ENCODE peak calls at places on chromosomes 3 and 15, in six cellular contexts. J, B, T, L, Q and O are unnamed samples.

GRCh38 chr3:14403636-14404395 is 1.4 kb downstream of the SLC6A6 start:
- DNase-seq in J (peak; percentile 70), T (no peak), L (no peak), Q (no peak), B (no peak), O (peak; percentile 69)

GRCh38 chr3:52026016-52026415 is 30.3 kb upstream of the RPL29 start:
- DNase-seq in J (no peak), L (no peak), B (no peak), Q (no peak), T (no peak), O (peak; percentile 14)

GRCh38 chr15:57375827-57376694 is at the start of gene CGNL1:
- DNase-seq in L (peak; percentile 50), J (peak; percentile 36), Q (no peak), T (no peak), B (peak; percentile 58), O (peak; percentile 24)

GRCh38 chr3:116226245-116226644 is 219.0 kb downstream of the LSAMP start:
- DNase-seq in Q (no peak), J (no peak), L (no peak), T (no peak), B (no peak), O (no peak)

GRCh38 chr3:43217633-43218032 is 68.7 kb upstream of the SNRK start:
- DNase-seq in J (no peak), B (no peak), L (no peak), Q (no peak), T (no peak), O (no peak)

GRCh38 chr3:71389911-71390573 is 193.5 kb downstream of the FOXP1 start:
- DNase-seq in J (peak; percentile 18), L (no peak), T (peak; percentile 73), B (peak; percentile 41), Q (no peak), O (peak; percentile 28)

GRCh38 chr15:90478981-90479481 is 50.7 kb upstream of the CRTC3 start:
- DNase-seq in Q (no peak), L (no peak), B (no peak), J (no peak), T (no peak), O (no peak)

GRCh38 chr15:64681424-64682024 is 93.9 kb downstream of the RBPMS2 start:
- DNase-seq in Q (no peak), J (no peak), B (peak; percentile 78), T (no peak), L (peak; percentile 51), O (peak; percentile 54)

GRCh38 chr3:142866841-142867631 is 21.8 kb downstream of the PCOLCE2 start:
- DNase-seq in J (no peak), L (no peak), B (peak; percentile 97), Q (no peak), T (no peak), O (no peak)

GRCh38 chr3:50340404-50341329 is at the start of gene RASSF1:
- DNase-seq in T (no peak), Q (peak; percentile 67), L (peak; percentile 79), J (peak; percentile 78), B (peak; percentile 60), O (peak; percentile 79)

GRCh38 chr3:112083239-112083638 is 3.0 kb upstream of the C3orf52 start:
- DNase-seq in B (no peak), J (no peak), Q (no peak), T (no peak), L (no peak), O (no peak)

GRCh38 chr3:176584413-176585176 is 612.7 kb downstream of the TBL1XR1 start:
- DNase-seq in L (no peak), B (no peak), Q (no peak), T (no peak), J (no peak), O (no peak)

GRCh38 chr15:20345401-20345958 is 196.1 kb downstream of the GOLGA6L6 start:
- DNase-seq in L (peak; percentile 57), T (no peak), J (peak; percentile 19), Q (no peak), B (peak; percentile 26), O (no peak)

GRCh38 chr3:43373588-43373935 is 87.2 kb downstream of the SNRK start:
- DNase-seq in Q (no peak), L (no peak), J (no peak), T (no peak), B (no peak), O (no peak)

GRCh38 chr3:81218023-81218422 is 543.4 kb downstream of the GBE1 start:
- DNase-seq in B (no peak), Q (no peak), L (no peak), J (no peak), T (no peak), O (no peak)

GRCh38 chr3:57793737-57794187 is 37.7 kb downstream of the SLMAP start:
- DNase-seq in L (no peak), Q (no peak), J (no peak), B (no peak), T (no peak), O (no peak)

GRCh38 chr3:74897006-74897405 is 282.5 kb upstream of the CNTN3 start:
- DNase-seq in L (no peak), B (no peak), T (no peak), Q (no peak), J (no peak), O (no peak)

GRCh38 chr3:183734750-183735284 is 37.2 kb downstream of the YEATS2 start:
- DNase-seq in J (no peak), L (no peak), Q (no peak), B (no peak), T (no peak), O (no peak)

GRCh38 chr3:123843668-123844067 is 40.5 kb downstream of the MYLK start:
- DNase-seq in Q (no peak), B (no peak), L (no peak), J (no peak), T (no peak), O (no peak)

GRCh38 chr3:4533489-4534443 is 40.6 kb downstream of the ITPR1 start:
- DNase-seq in J (peak; percentile 21), B (no peak), L (no peak), T (no peak), Q (no peak), O (peak; percentile 32)

GRCh38 chr15:66115568-66116206 is 137.9 kb downstream of the MEGF11 start:
- DNase-seq in L (no peak), T (no peak), B (peak; percentile 46), J (no peak), Q (peak; percentile 66), O (no peak)

GRCh38 chr3:61829301-61830110 is 268.1 kb downstream of the PTPRG start:
- DNase-seq in Q (no peak), L (no peak), B (no peak), T (no peak), J (no peak), O (no peak)

GRCh38 chr15:52148409-52148808 is 35.8 kb upstream of the BCL2L10 start:
- DNase-seq in J (no peak), Q (no peak), T (no peak), L (no peak), B (no peak), O (no peak)

GRCh38 chr3:108209579-108209978 is 12.6 kb downstream of the IFT57 start:
- DNase-seq in T (no peak), L (no peak), Q (no peak), J (no peak), B (no peak), O (no peak)

GRCh38 chr15:63983071-63983711 is 63.1 kb downstream of the DAPK2 start:
- DNase-seq in L (peak; percentile 48), T (no peak), B (peak; percentile 37), J (no peak), Q (no peak), O (no peak)

GRCh38 chr15:30791239-30791638 is 112.5 kb upstream of the FAN1 start:
- DNase-seq in B (peak; percentile 68), Q (no peak), L (no peak), J (no peak), T (no peak), O (no peak)

GRCh38 chr3:65483475-65483874 is 555.2 kb downstream of the MAGI1 start:
- DNase-seq in T (no peak), J (peak; percentile 14), Q (no peak), B (peak; percentile 51), L (no peak), O (peak; percentile 44)

GRCh38 chr3:55662683-55663082 is 175.6 kb upstream of the WNT5A start:
- DNase-seq in J (no peak), L (no peak), B (no peak), T (no peak), Q (no peak), O (no peak)

GRCh38 chr3:12869025-12869695 is 27.8 kb upstream of the RPL32 start:
- DNase-seq in L (peak; percentile 84), T (no peak), J (peak; percentile 48), Q (no peak), B (peak; percentile 84), O (peak; percentile 36)

GRCh38 chr3:42886294-42886822 is 10.7 kb upstream of the CYP8B1 start:
- DNase-seq in B (no peak), Q (no peak), T (no peak), L (no peak), J (no peak), O (no peak)

GRCh38 chr3:155385896-155386295 is 92.4 kb upstream of the STRIT1 start:
- DNase-seq in J (no peak), Q (no peak), B (no peak), L (no peak), T (no peak), O (no peak)

GRCh38 chr3:22988566-22988965 is 214.6 kb upstream of the UBE2E2 start:
- DNase-seq in B (no peak), Q (no peak), L (no peak), T (no peak), J (no peak), O (peak; percentile 45)

GRCh38 chr15:77607111-77607893 is 25.4 kb downstream of the LINGO1 start:
- DNase-seq in B (no peak), Q (no peak), J (no peak), T (no peak), L (no peak), O (peak; percentile 45)

GRCh38 chr3:143885803-143886427 is 37.6 kb upstream of the SLC9A9 start:
- DNase-seq in B (peak; percentile 48), J (no peak), T (peak; percentile 10), Q (no peak), L (peak; percentile 52), O (no peak)

GRCh38 chr15:65558336-65558735 is 28.1 kb downstream of the HACD3 start:
- DNase-seq in L (no peak), B (no peak), T (no peak), J (no peak), Q (no peak), O (no peak)

GRCh38 chr3:8607285-8608040 is 37.1 kb downstream of the SSUH2 start:
- DNase-seq in B (peak; percentile 43), J (peak; percentile 61), T (no peak), L (no peak), Q (no peak), O (peak; percentile 64)

GRCh38 chr15:48522911-48523310 is 122.6 kb downstream of the FBN1 start:
- DNase-seq in L (no peak), Q (no peak), J (no peak), B (no peak), T (no peak), O (no peak)

GRCh38 chr15:70447927-70448698 is 315.2 kb downstream of the UACA start:
- DNase-seq in L (no peak), T (no peak), B (no peak), Q (no peak), J (peak; percentile 21), O (peak; percentile 21)

GRCh38 chr3:126656376-126657134 is 1.6 kb upstream of the TXNRD3 start:
- DNase-seq in J (no peak), L (no peak), B (no peak), Q (no peak), T (no peak), O (no peak)

GRCh38 chr3:119690043-119690656 is 12.7 kb upstream of the CFAP91 start:
- DNase-seq in J (no peak), Q (no peak), B (no peak), T (no peak), L (no peak), O (no peak)